ENCODE peak calls at places on chromosomes 1 and 21, in ten cellular contexts. K is hypothalamus, U is spleen, N is AG09319, V is adrenal gland, Q is prostate gland, S is EH, X is Calu3, W is NCI-H1694, L is LHCN-M2. P is an unnamed sample.

GRCh38 chr1:59214764-59215208 is 82.1 kb upstream of the FGGY start:
- DNase-seq in Q (no peak), N (no peak), X (peak; percentile 54), U (no peak), V (no peak), W (no peak), K (no peak), L (peak; percentile 32), S (no peak), P (peak; percentile 97)

GRCh38 chr1:169595764-169596711 is 9.8 kb upstream of the F5 start:
- DNase-seq in L (peak; percentile 16), W (no peak), Q (no peak), V (no peak), X (peak; percentile 36), S (peak; percentile 39), U (no peak), N (no peak), K (no peak), P (peak; percentile 38)

GRCh38 chr1:205600085-205600484 is 31.7 kb downstream of the ELK4 start:
- DNase-seq in K (no peak), V (no peak), N (no peak), W (peak; percentile 35), U (no peak), Q (no peak), L (peak; percentile 29), X (no peak), S (peak; percentile 58), P (no peak)

GRCh38 chr1:245411245-245411644 is 256.5 kb downstream of the KIF26B start:
- DNase-seq in S (peak; percentile 83), W (no peak), K (no peak), V (peak; percentile 24), N (no peak), Q (no peak), X (no peak), L (no peak), U (no peak), P (no peak)

GRCh38 chr1:168879906-168880734 is 151.1 kb upstream of the DPT start:
- DNase-seq in L (no peak), W (no peak), S (no peak), X (no peak), U (no peak), V (no peak), Q (no peak), K (no peak), N (no peak), P (no peak)

GRCh38 chr1:9651565-9652378 is at the start of gene PIK3CD:
- DNase-seq in V (no peak), N (no peak), K (no peak), X (no peak), L (peak; percentile 26), W (peak; percentile 8), U (peak; percentile 93), S (peak; percentile 50), Q (no peak), P (no peak)

GRCh38 chr21:42010507-42011493 is 640 bp upstream of the ZBTB21 start:
- DNase-seq in X (peak; percentile 19), Q (peak; percentile 43), S (peak; percentile 25), U (peak; percentile 95), K (no peak), V (peak; percentile 57), N (no peak), L (no peak), W (peak; percentile 12), P (peak; percentile 20)

GRCh38 chr1:77378723-77379533 is 97.1 kb downstream of the AK5 start:
- DNase-seq in Q (no peak), K (no peak), V (no peak), U (no peak), L (peak; percentile 93), W (no peak), S (no peak), N (no peak), X (no peak), P (no peak)

GRCh38 chr1:24964811-24965570 is 34.9 kb upstream of the RUNX3 start:
- DNase-seq in W (no peak), L (no peak), V (no peak), K (no peak), Q (no peak), X (no peak), U (peak; percentile 94), N (no peak), S (peak; percentile 64), P (no peak)

GRCh38 chr1:207941664-207942063 is 30.7 kb upstream of the CD34 start:
- DNase-seq in W (no peak), N (no peak), K (peak; percentile 68), S (no peak), Q (no peak), X (no peak), U (no peak), V (peak; percentile 66), L (no peak), P (no peak)

GRCh38 chr1:100950776-100951175 is 54.9 kb downstream of the SLC30A7 start:
- DNase-seq in L (peak; percentile 90), K (no peak), S (peak; percentile 44), Q (no peak), U (no peak), V (no peak), W (no peak), N (no peak), X (no peak), P (no peak)

GRCh38 chr1:228420968-228421826 is 4.5 kb upstream of the TRIM17 start:
- DNase-seq in V (no peak), U (peak; percentile 22), L (no peak), S (peak; percentile 56), K (no peak), N (no peak), X (no peak), W (no peak), Q (no peak), P (no peak)

GRCh38 chr1:160078392-160079195 is 2.7 kb upstream of the KCNJ9 start:
- DNase-seq in Q (no peak), L (peak; percentile 31), U (peak; percentile 77), K (peak; percentile 78), V (no peak), S (peak; percentile 49), W (peak; percentile 25), X (peak; percentile 75), N (no peak), P (peak; percentile 61)

GRCh38 chr1:10765304-10765703 is 31.1 kb downstream of the CASZ1 start:
- DNase-seq in L (no peak), X (no peak), U (no peak), K (no peak), S (no peak), N (no peak), V (no peak), Q (peak; percentile 48), W (no peak), P (no peak)

GRCh38 chr1:90579212-90579802 is 137.8 kb downstream of the BARHL2 start:
- DNase-seq in N (peak; percentile 1), Q (no peak), K (no peak), L (peak; percentile 31), U (no peak), S (peak; percentile 42), X (no peak), W (peak; percentile 29), V (no peak), P (peak; percentile 18)

GRCh38 chr1:244338996-244339692 is 112.6 kb downstream of the ADSS2 start:
- DNase-seq in X (no peak), L (no peak), N (no peak), U (no peak), V (no peak), Q (no peak), S (no peak), K (no peak), W (no peak), P (no peak)

GRCh38 chr21:29514652-29515247 is 216.0 kb downstream of the BACH1 start:
- DNase-seq in X (no peak), Q (no peak), K (no peak), W (no peak), L (no peak), U (no peak), V (no peak), N (no peak), S (no peak), P (no peak)

GRCh38 chr1:44677201-44677520 is 2.6 kb downstream of the ARMH1 start:
- DNase-seq in Q (no peak), S (peak; percentile 70), K (no peak), U (no peak), L (peak; percentile 79), W (peak; percentile 27), V (peak; percentile 79), N (no peak), X (no peak), P (peak; percentile 74)

GRCh38 chr1:17913326-17914115 is 158.4 kb downstream of the ACTL8 start:
- DNase-seq in K (no peak), W (no peak), U (peak; percentile 50), X (no peak), Q (no peak), S (no peak), L (no peak), V (no peak), N (no peak), P (no peak)

GRCh38 chr1:41619511-41620364 is 135.3 kb upstream of the EDN2 start:
- DNase-seq in N (no peak), U (no peak), Q (no peak), V (no peak), W (no peak), K (no peak), X (no peak), S (peak; percentile 35), L (no peak), P (no peak)

GRCh38 chr21:31366825-31367224 is 22.8 kb upstream of the TIAM1 start:
- DNase-seq in W (no peak), N (no peak), K (no peak), X (peak; percentile 51), Q (peak; percentile 53), U (no peak), S (peak; percentile 30), V (no peak), L (peak; percentile 90), P (no peak)

GRCh38 chr1:205811660-205812059 is 1.3 kb downstream of the SLC41A1 start:
- DNase-seq in N (no peak), S (no peak), V (peak; percentile 76), X (no peak), K (peak; percentile 69), W (no peak), Q (peak; percentile 13), U (no peak), L (peak; percentile 43), P (no peak)

GRCh38 chr1:66840929-66841328 is 39.9 kb upstream of the INSL5 start:
- DNase-seq in U (no peak), K (no peak), X (no peak), N (no peak), V (no peak), L (no peak), S (no peak), Q (no peak), W (no peak), P (no peak)

GRCh38 chr21:28754127-28754611 is 238.5 kb downstream of the LTN1 start:
- DNase-seq in L (peak; percentile 32), X (no peak), S (peak; percentile 97), N (no peak), U (no peak), W (no peak), K (no peak), V (peak; percentile 15), Q (peak; percentile 31), P (no peak)

GRCh38 chr1:208077232-208077751 is 166.4 kb upstream of the CD34 start:
- DNase-seq in X (no peak), S (no peak), U (no peak), L (no peak), K (peak; percentile 41), Q (no peak), W (no peak), N (no peak), V (no peak), P (no peak)

GRCh38 chr21:16420086-16420724 is 690.4 kb downstream of the USP25 start:
- DNase-seq in K (peak; percentile 40), U (no peak), V (peak; percentile 51), L (peak; percentile 77), X (peak; percentile 13), W (no peak), N (no peak), Q (peak; percentile 67), S (no peak), P (peak; percentile 9)

GRCh38 chr1:161981735-161982525 is 41.7 kb downstream of the OLFML2B start:
- DNase-seq in X (no peak), L (no peak), V (no peak), S (no peak), K (no peak), W (no peak), Q (no peak), N (no peak), U (no peak), P (no peak)

GRCh38 chr21:32520885-32521735 is 64.2 kb downstream of the TCP10L start:
- DNase-seq in Q (peak; percentile 65), L (peak; percentile 83), V (peak; percentile 60), K (peak; percentile 51), U (peak; percentile 84), N (peak; percentile 86), S (peak; percentile 98), W (peak; percentile 71), X (peak; percentile 35), P (no peak)